ENCODE peak calls at places on chromosomes 2 and 18, in eight cellular contexts. R is upper lobe of left lung, Y is sigmoid colon, A is dorsolateral prefrontal cortex, F is PC-9, E is vagina, M is esophagus squamous epithelium, H is mammary epithelial cell. V is an unnamed sample. For H3K27me3, the result is how much of the 10 kb centered on the place peaks cover.

GRCh38 chr2:134668821-134669220 is 50.0 kb downstream of the TMEM163 start:
- DNase-seq in R (peak), Y (no peak), A (no peak), F (no peak), E (no peak), M (no peak), H (no peak), V (peak)

GRCh38 chr2:198309673-198310280 is 505.4 kb downstream of the PLCL1 start:
- DNase-seq in R (no peak), Y (no peak), A (peak), F (peak), E (no peak), M (no peak), H (peak), V (peak)

GRCh38 chr2:150060341-150060740 is 427.1 kb downstream of the RND3 start:
- DNase-seq in R (no peak), Y (no peak), A (no peak), F (no peak), E (no peak), M (no peak), H (no peak), V (no peak)

GRCh38 chr2:8086796-8087479 is 594.9 kb upstream of the ID2 start:
- DNase-seq in R (no peak), Y (no peak), A (no peak), F (no peak), E (no peak), M (no peak), H (peak), V (no peak)

GRCh38 chr2:145715601-145716000 is 1195.7 kb upstream of the ZEB2 start:
- DNase-seq in R (no peak), Y (no peak), A (no peak), F (no peak), E (no peak), M (no peak), H (peak), V (no peak)

GRCh38 chr2:148402786-148403185 is 241.8 kb upstream of the EPC2 start:
- DNase-seq in R (no peak), Y (no peak), A (no peak), F (no peak), E (no peak), M (no peak), H (no peak), V (no peak)

GRCh38 chr2:160752475-160753330 is 259.1 kb upstream of the RBMS1 start:
- DNase-seq in R (peak), Y (no peak), A (no peak), F (peak), E (no peak), M (no peak), H (peak), V (no peak)

GRCh38 chr2:177551989-177552413 is 159.4 kb downstream of the AGPS start:
- DNase-seq in R (no peak), Y (peak), A (no peak), F (peak), E (no peak), M (no peak), H (no peak), V (no peak)

GRCh38 chr18:54776282-54776977 is 51.8 kb upstream of the RAB27B start:
- DNase-seq in R (peak), Y (no peak), A (no peak), F (peak), E (no peak), M (no peak), H (peak), V (no peak)

GRCh38 chr2:28594369-28595108 is 98.7 kb downstream of the PLB1 start:
- DNase-seq in R (peak), Y (peak), A (peak), F (peak), E (no peak), M (peak), H (peak), V (peak)

GRCh38 chr2:1542971-1543370 is 129.7 kb downstream of the TPO start:
- DNase-seq in R (no peak), Y (no peak), A (no peak), F (no peak), E (no peak), M (no peak), H (no peak), V (no peak)

GRCh38 chr18:44126598-44126997 is 554.1 kb upstream of the SETBP1 start:
- DNase-seq in R (no peak), Y (no peak), A (no peak), F (no peak), E (no peak), M (no peak), H (no peak), V (no peak)

GRCh38 chr2:209476367-209477191 is 52.7 kb downstream of the MAP2 start:
- DNase-seq in R (peak), Y (peak), A (peak), F (no peak), E (no peak), M (no peak), H (no peak), V (no peak)

GRCh38 chr2:142880275-142880674 is 2.8 kb downstream of the KYNU start:
- DNase-seq in R (no peak), Y (no peak), A (no peak), F (no peak), E (no peak), M (no peak), H (peak), V (no peak)

GRCh38 chr18:9506046-9506792 is 30.9 kb downstream of the RALBP1 start:
- DNase-seq in R (no peak), Y (no peak), A (no peak), F (peak), E (no peak), M (no peak), H (no peak), V (no peak)

GRCh38 chr2:218392459-218392858 is 7.2 kb upstream of the CTDSP1 start:
- DNase-seq in R (no peak), Y (no peak), A (no peak), F (no peak), E (no peak), M (no peak), H (no peak), V (no peak)

GRCh38 chr2:29117636-29118303 is 2.6 kb downstream of the CLIP4 start:
- DNase-seq in R (no peak), Y (no peak), A (no peak), F (no peak), E (no peak), M (no peak), H (peak), V (no peak)

GRCh38 chr2:238290715-238291549 is 2.5 kb upstream of the PER2 start:
- DNase-seq in R (no peak), Y (peak), A (no peak), F (peak), E (no peak), M (no peak), H (peak), V (no peak)

GRCh38 chr2:196218109-196218508 is 46.7 kb upstream of the STK17B start:
- DNase-seq in R (no peak), Y (no peak), A (no peak), F (no peak), E (no peak), M (no peak), H (no peak), V (no peak)

GRCh38 chr2:172358784-172359556 is 68.4 kb upstream of the ITGA6 start:
- DNase-seq in R (no peak), Y (no peak), A (no peak), F (no peak), E (no peak), M (no peak), H (no peak), V (no peak)
- H3K27ac ChIP-seq in R (no peak), Y (no peak), A (no peak), F (no peak), E (no peak), M (no peak), H (no peak), V (no peak)

GRCh38 chr18:47254341-47254939 is 3.0 kb upstream of the SKOR2 start:
- DNase-seq in R (no peak), Y (no peak), A (no peak), F (peak), E (no peak), M (no peak), H (peak), V (peak)
- H3K27me3 ChIP-seq in R (under half), Y (half or more), A (half or more), F (under half), E (under half), M (half or more), H (under half), V (under half)

DNA sequence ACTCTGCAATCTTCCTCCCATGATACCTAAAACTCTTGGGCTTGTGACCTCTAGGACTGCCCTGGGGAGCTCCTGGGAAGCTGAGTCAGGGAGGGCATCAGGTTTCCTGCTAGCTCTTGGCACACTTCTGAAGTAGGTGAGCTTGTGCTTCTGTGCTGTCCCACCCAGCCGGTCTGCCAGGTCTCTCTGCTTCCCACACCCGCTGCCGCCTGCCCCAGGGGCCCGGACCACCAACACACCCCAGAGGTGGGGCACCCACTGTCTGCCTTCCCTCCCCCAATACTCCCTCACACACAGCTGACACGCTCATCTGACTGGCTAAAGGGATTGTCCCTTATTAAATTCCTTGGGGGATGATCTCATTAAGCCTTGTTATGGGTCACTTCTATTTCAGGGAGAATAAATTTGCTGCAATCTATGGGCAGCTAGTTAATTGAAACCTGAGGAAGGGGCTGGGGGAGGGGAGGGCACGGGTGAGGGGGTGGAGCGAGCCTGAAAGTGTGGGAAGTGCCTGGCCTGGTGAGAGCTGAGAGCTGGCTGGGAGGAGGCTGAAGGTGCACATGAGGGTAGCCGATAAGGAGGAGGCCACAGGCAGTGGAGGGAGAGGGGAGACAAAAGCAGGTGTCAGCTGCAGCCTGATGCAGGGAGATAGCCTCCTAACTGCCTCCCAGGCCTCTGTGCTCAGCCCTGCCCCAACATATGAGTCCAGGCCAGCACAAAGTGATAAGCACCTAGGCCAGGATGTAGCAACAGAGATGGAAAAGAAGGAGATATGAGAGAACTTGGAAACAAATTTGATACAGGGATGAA is 48.8 kb downstream of the HAUS1 start:
- DNase-seq in R (peak), Y (no peak), A (no peak), F (peak), E (no peak), M (no peak), H (peak), V (no peak)
- H3K4me3 ChIP-seq in R (no peak), Y (no peak), A (no peak), F (peak), E (no peak), M (no peak), H (no peak), V (no peak)

GRCh38 chr2:118307864-118308263 is 219.6 kb downstream of the INSIG2 start:
- DNase-seq in R (no peak), Y (no peak), A (no peak), F (no peak), E (no peak), M (no peak), H (no peak), V (no peak)

GRCh38 chr2:118310016-118310877 is 222.0 kb downstream of the INSIG2 start:
- DNase-seq in R (no peak), Y (no peak), A (peak), F (peak), E (no peak), M (no peak), H (no peak), V (peak)

GRCh38 chr2:118309201-118310015 is 221.1 kb downstream of the INSIG2 start:
- DNase-seq in R (no peak), Y (no peak), A (no peak), F (no peak), E (no peak), M (no peak), H (no peak), V (no peak)

GRCh38 chr2:118312963-118313756 is 224.9 kb downstream of the INSIG2 start:
- DNase-seq in R (no peak), Y (no peak), A (no peak), F (no peak), E (no peak), M (no peak), H (no peak), V (no peak)

DNA sequence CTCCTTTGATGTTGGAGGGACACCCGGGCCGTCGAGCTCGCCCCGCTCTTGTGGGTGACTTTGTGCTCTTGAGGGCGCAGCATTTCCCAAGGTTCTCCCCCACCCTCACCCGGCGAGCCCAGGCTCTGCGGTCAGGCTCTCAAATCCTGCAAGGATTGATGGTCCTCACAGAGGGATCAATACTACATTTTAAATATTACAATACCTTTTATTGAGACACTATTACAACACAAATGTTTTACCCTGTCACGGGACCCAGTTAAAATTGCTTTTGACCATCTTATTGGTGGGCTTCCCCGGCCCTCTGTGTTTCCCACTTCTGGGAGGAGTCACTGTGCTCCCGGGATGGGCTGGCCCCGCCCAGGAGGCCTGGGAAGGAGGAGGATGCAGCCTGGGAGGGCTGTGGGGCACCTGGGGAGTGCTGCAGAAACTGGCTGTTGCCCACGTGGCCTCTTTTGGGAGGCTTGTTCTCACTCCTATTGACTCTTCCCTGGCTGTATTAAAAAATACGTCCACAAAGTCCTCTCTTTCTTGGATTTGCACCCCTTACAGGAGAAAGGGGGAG is 222.7 kb downstream of the INSIG2 start:
- DNase-seq in R (no peak), Y (no peak), A (no peak), F (no peak), E (no peak), M (no peak), H (no peak), V (no peak)
- H3K27ac ChIP-seq in R (no peak), Y (no peak), A (no peak), F (no peak), E (peak), M (no peak), H (no peak), V (peak)

GRCh38 chr2:174331731-174332606 is 2.8 kb upstream of the SP9 start:
- DNase-seq in R (no peak), Y (no peak), A (no peak), F (no peak), E (no peak), M (no peak), H (no peak), V (no peak)

GRCh38 chr2:174332607-174333001 is 2.1 kb upstream of the SP9 start:
- DNase-seq in R (no peak), Y (no peak), A (no peak), F (no peak), E (no peak), M (no peak), H (no peak), V (no peak)

GRCh38 chr2:174333017-174333501 is 1.7 kb upstream of the SP9 start:
- DNase-seq in R (no peak), Y (no peak), A (no peak), F (no peak), E (no peak), M (no peak), H (no peak), V (no peak)

GRCh38 chr2:174329157-174329715 is 5.5 kb upstream of the SP9 start:
- DNase-seq in R (no peak), Y (no peak), A (no peak), F (no peak), E (no peak), M (no peak), H (no peak), V (no peak)

DNA sequence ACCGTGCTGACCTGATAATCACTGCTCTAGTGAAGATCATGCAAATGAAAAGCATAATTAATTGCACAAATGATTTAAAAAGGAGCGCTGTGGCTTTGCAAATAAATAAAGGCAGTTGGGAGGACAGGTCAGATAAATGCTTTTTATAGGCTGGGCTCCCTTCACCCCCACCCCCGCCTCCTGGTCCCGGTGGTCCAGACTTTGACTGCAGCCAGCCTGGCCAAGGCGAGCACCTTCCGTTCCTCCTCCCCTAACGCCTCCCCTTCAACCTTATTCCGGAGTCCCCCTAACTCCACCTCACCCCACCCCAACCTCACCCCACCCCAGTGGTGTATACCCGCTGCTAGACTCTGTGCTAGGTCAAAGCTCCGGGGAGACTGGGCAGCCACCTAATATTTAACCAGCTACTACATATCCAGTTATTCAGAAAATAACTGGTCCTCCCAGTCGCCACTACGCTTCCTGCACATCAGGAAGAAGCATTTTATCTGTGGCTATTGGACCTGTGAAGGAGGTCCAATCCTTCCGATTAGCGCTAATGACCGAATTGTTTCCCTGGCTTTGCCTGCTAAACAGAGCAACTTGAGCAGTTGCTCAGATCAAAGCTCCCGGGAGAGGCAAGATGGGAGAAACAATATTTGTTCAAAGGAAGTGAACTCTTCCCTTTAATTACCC is 3.7 kb upstream of the SP9 start:
- DNase-seq in R (no peak), Y (no peak), A (no peak), F (no peak), E (no peak), M (no peak), H (no peak), V (no peak)
- H3K27me3 ChIP-seq in R (half or more), Y (half or more), A (half or more), F (under half), E (under half), M (half or more), H (half or more), V (half or more)